ENCODE peak calls at places on chromosomes 16 and 17, in seven cellular contexts. C is right lobe of liver; W is GM04504; G is HS-5; A is activated T-cell treated with anti-CD3 and anti-CD28 coated beads, Interleukin-2, amount 50 U/mL, for 72 hours; V is mucosa of gallbladder; E is NAMALWA. B is an unnamed sample.

GRCh38 chr17:1617620-1618174 is 10.9 kb downstream of the SLC43A2 start:
- DNase-seq in C (no peak), W (peak), G (peak), A (no peak), V (peak), E (no peak), B (peak)

GRCh38 chr17:37791434-37791833 is 46.6 kb upstream of the HNF1B start:
- DNase-seq in C (no peak), W (peak), G (no peak), A (peak), V (peak), E (peak), B (no peak)

GRCh38 chr17:33494156-33494555 is 201.1 kb upstream of the ASIC2 start:
- DNase-seq in C (no peak), W (no peak), G (no peak), A (no peak), V (no peak), E (no peak), B (no peak)

GRCh38 chr16:67164599-67165061 is at the start of gene HSF4:
- DNase-seq in C (peak), W (no peak), G (no peak), A (peak), V (no peak), E (no peak), B (peak)

GRCh38 chr17:77332981-77333685 is 192.4 kb downstream of the SEC14L1 start:
- DNase-seq in C (no peak), W (peak), G (peak), A (peak), V (no peak), E (no peak), B (no peak)

GRCh38 chr17:68704897-68705296 is 103.7 kb upstream of the FAM20A start:
- DNase-seq in C (no peak), W (peak), G (no peak), A (no peak), V (no peak), E (no peak), B (no peak)

GRCh38 chr16:50609049-50609832 is 61.0 kb downstream of the NKD1 start:
- DNase-seq in C (no peak), W (no peak), G (no peak), A (no peak), V (no peak), E (no peak), B (no peak)

GRCh38 chr16:63789603-63790002 is 1332.3 kb downstream of the CDH11 start:
- DNase-seq in C (no peak), W (no peak), G (no peak), A (no peak), V (no peak), E (peak), B (no peak)

GRCh38 chr17:50943575-50943933 is 77.4 kb upstream of the TOB1 start:
- DNase-seq in C (peak), W (no peak), G (no peak), A (no peak), V (no peak), E (no peak), B (no peak)

B was measured in cerebellum.